ENCODE peak calls at places on chromosome 13, in nine cellular contexts. One of them, this sample, is unnamed.

GRCh38 chr13:50580684-50581305 is 262.7 kb downstream of the DLEU7 start:
- DNase-seq in activated naive CD4-positive, alpha-beta T cell treated with anti-CD3 and anti-CD28 coated beads, Interleukin-2, amount 50 U/mL, for 16 hours: no peak
- DNase-seq in foreskin melanocyte: no peak
- DNase-seq in psoas muscle: no peak
- DNase-seq in iris pigment epithelial cell: peak; percentile 89
- DNase-seq in NCI-H774: no peak
- DNase-seq in activated T-cell treated with anti-CD3 and anti-CD28 coated beads, Interleukin-2, amount 50 U/mL, for 72 hours: no peak
- DNase-seq in effector memory CD4-positive, alpha-beta T cell: no peak
- DNase-seq in SJSA1: no peak
- DNase-seq in this sample: no peak

GRCh38 chr13:35712907-35713685 is 236.6 kb upstream of the MAB21L1 start:
- DNase-seq in activated naive CD4-positive, alpha-beta T cell treated with anti-CD3 and anti-CD28 coated beads, Interleukin-2, amount 50 U/mL, for 16 hours: no peak
- DNase-seq in foreskin melanocyte: peak; percentile 14
- DNase-seq in psoas muscle: no peak
- DNase-seq in iris pigment epithelial cell: peak; percentile 61
- DNase-seq in NCI-H774: no peak
- DNase-seq in activated T-cell treated with anti-CD3 and anti-CD28 coated beads, Interleukin-2, amount 50 U/mL, for 72 hours: no peak
- DNase-seq in effector memory CD4-positive, alpha-beta T cell: no peak
- DNase-seq in SJSA1: peak; percentile 87
- DNase-seq in this sample: peak; percentile 26

GRCh38 chr13:68099616-68100015 is 869.5 kb upstream of the PCDH9 start:
- DNase-seq in activated naive CD4-positive, alpha-beta T cell treated with anti-CD3 and anti-CD28 coated beads, Interleukin-2, amount 50 U/mL, for 16 hours: no peak
- DNase-seq in foreskin melanocyte: peak; percentile 55
- DNase-seq in psoas muscle: no peak
- DNase-seq in iris pigment epithelial cell: peak; percentile 91
- DNase-seq in NCI-H774: no peak
- DNase-seq in activated T-cell treated with anti-CD3 and anti-CD28 coated beads, Interleukin-2, amount 50 U/mL, for 72 hours: no peak
- DNase-seq in effector memory CD4-positive, alpha-beta T cell: no peak
- DNase-seq in SJSA1: no peak
- DNase-seq in this sample: peak; percentile 8

GRCh38 chr13:46614582-46614981 is 61.6 kb downstream of the LRCH1 start:
- DNase-seq in activated naive CD4-positive, alpha-beta T cell treated with anti-CD3 and anti-CD28 coated beads, Interleukin-2, amount 50 U/mL, for 16 hours: no peak
- DNase-seq in foreskin melanocyte: no peak
- DNase-seq in psoas muscle: no peak
- DNase-seq in iris pigment epithelial cell: peak; percentile 89
- DNase-seq in NCI-H774: no peak
- DNase-seq in activated T-cell treated with anti-CD3 and anti-CD28 coated beads, Interleukin-2, amount 50 U/mL, for 72 hours: no peak
- DNase-seq in effector memory CD4-positive, alpha-beta T cell: no peak
- DNase-seq in SJSA1: peak; percentile 37
- DNase-seq in this sample: peak; percentile 28

GRCh38 chr13:25980255-25980654 is 71.6 kb downstream of the SHISA2 start:
- DNase-seq in activated naive CD4-positive, alpha-beta T cell treated with anti-CD3 and anti-CD28 coated beads, Interleukin-2, amount 50 U/mL, for 16 hours: no peak
- DNase-seq in foreskin melanocyte: no peak
- DNase-seq in psoas muscle: no peak
- DNase-seq in iris pigment epithelial cell: peak; percentile 5
- DNase-seq in NCI-H774: no peak
- DNase-seq in activated T-cell treated with anti-CD3 and anti-CD28 coated beads, Interleukin-2, amount 50 U/mL, for 72 hours: no peak
- DNase-seq in effector memory CD4-positive, alpha-beta T cell: no peak
- DNase-seq in SJSA1: no peak
- DNase-seq in this sample: no peak

GRCh38 chr13:110616103-110617101 is 1.1 kb downstream of the NAXD start:
- DNase-seq in activated naive CD4-positive, alpha-beta T cell treated with anti-CD3 and anti-CD28 coated beads, Interleukin-2, amount 50 U/mL, for 16 hours: peak; percentile 45
- DNase-seq in foreskin melanocyte: no peak
- DNase-seq in psoas muscle: peak; percentile 72
- DNase-seq in iris pigment epithelial cell: peak; percentile 61
- DNase-seq in NCI-H774: no peak
- DNase-seq in activated T-cell treated with anti-CD3 and anti-CD28 coated beads, Interleukin-2, amount 50 U/mL, for 72 hours: peak; percentile 62
- DNase-seq in effector memory CD4-positive, alpha-beta T cell: no peak
- DNase-seq in SJSA1: peak; percentile 88
- DNase-seq in this sample: peak; percentile 73

GRCh38 chr13:94182185-94182761 is 297.2 kb downstream of the DCT start:
- DNase-seq in activated naive CD4-positive, alpha-beta T cell treated with anti-CD3 and anti-CD28 coated beads, Interleukin-2, amount 50 U/mL, for 16 hours: no peak
- DNase-seq in foreskin melanocyte: no peak
- DNase-seq in psoas muscle: no peak
- DNase-seq in iris pigment epithelial cell: no peak
- DNase-seq in NCI-H774: no peak
- DNase-seq in activated T-cell treated with anti-CD3 and anti-CD28 coated beads, Interleukin-2, amount 50 U/mL, for 72 hours: no peak
- DNase-seq in effector memory CD4-positive, alpha-beta T cell: no peak
- DNase-seq in SJSA1: no peak
- DNase-seq in this sample: no peak

GRCh38 chr13:54124700-54125099 is 1096.1 kb downstream of the OLFM4 start:
- DNase-seq in activated naive CD4-positive, alpha-beta T cell treated with anti-CD3 and anti-CD28 coated beads, Interleukin-2, amount 50 U/mL, for 16 hours: no peak
- DNase-seq in foreskin melanocyte: no peak
- DNase-seq in psoas muscle: no peak
- DNase-seq in iris pigment epithelial cell: no peak
- DNase-seq in NCI-H774: no peak
- DNase-seq in activated T-cell treated with anti-CD3 and anti-CD28 coated beads, Interleukin-2, amount 50 U/mL, for 72 hours: no peak
- DNase-seq in effector memory CD4-positive, alpha-beta T cell: no peak
- DNase-seq in SJSA1: no peak
- DNase-seq in this sample: no peak

GRCh38 chr13:98571955-98572662 is 4.8 kb downstream of the STK24 start:
- DNase-seq in activated naive CD4-positive, alpha-beta T cell treated with anti-CD3 and anti-CD28 coated beads, Interleukin-2, amount 50 U/mL, for 16 hours: peak; percentile 26
- DNase-seq in foreskin melanocyte: no peak
- DNase-seq in psoas muscle: peak; percentile 69
- DNase-seq in iris pigment epithelial cell: peak; percentile 42
- DNase-seq in NCI-H774: peak; percentile 17
- DNase-seq in activated T-cell treated with anti-CD3 and anti-CD28 coated beads, Interleukin-2, amount 50 U/mL, for 72 hours: no peak
- DNase-seq in effector memory CD4-positive, alpha-beta T cell: peak; percentile 25
- DNase-seq in SJSA1: peak; percentile 48
- DNase-seq in this sample: no peak

GRCh38 chr13:27918041-27918917 is 1.5 kb upstream of the PDX1 start:
- DNase-seq in activated naive CD4-positive, alpha-beta T cell treated with anti-CD3 and anti-CD28 coated beads, Interleukin-2, amount 50 U/mL, for 16 hours: no peak
- DNase-seq in foreskin melanocyte: no peak
- DNase-seq in psoas muscle: no peak
- DNase-seq in iris pigment epithelial cell: no peak
- DNase-seq in NCI-H774: no peak
- DNase-seq in activated T-cell treated with anti-CD3 and anti-CD28 coated beads, Interleukin-2, amount 50 U/mL, for 72 hours: peak; percentile 6
- DNase-seq in effector memory CD4-positive, alpha-beta T cell: no peak
- DNase-seq in SJSA1: no peak
- DNase-seq in this sample: no peak

GRCh38 chr13:74710006-74710405 is 575.8 kb upstream of the KLF12 start:
- DNase-seq in activated naive CD4-positive, alpha-beta T cell treated with anti-CD3 and anti-CD28 coated beads, Interleukin-2, amount 50 U/mL, for 16 hours: no peak
- DNase-seq in foreskin melanocyte: no peak
- DNase-seq in psoas muscle: no peak
- DNase-seq in iris pigment epithelial cell: peak; percentile 66
- DNase-seq in NCI-H774: no peak
- DNase-seq in activated T-cell treated with anti-CD3 and anti-CD28 coated beads, Interleukin-2, amount 50 U/mL, for 72 hours: no peak
- DNase-seq in effector memory CD4-positive, alpha-beta T cell: no peak
- DNase-seq in SJSA1: no peak
- DNase-seq in this sample: no peak

GRCh38 chr13:23986619-23987018 is 89.3 kb upstream of the C1QTNF9B start:
- DNase-seq in activated naive CD4-positive, alpha-beta T cell treated with anti-CD3 and anti-CD28 coated beads, Interleukin-2, amount 50 U/mL, for 16 hours: no peak
- DNase-seq in foreskin melanocyte: peak; percentile 11
- DNase-seq in psoas muscle: no peak
- DNase-seq in iris pigment epithelial cell: peak; percentile 91
- DNase-seq in NCI-H774: no peak
- DNase-seq in activated T-cell treated with anti-CD3 and anti-CD28 coated beads, Interleukin-2, amount 50 U/mL, for 72 hours: no peak
- DNase-seq in effector memory CD4-positive, alpha-beta T cell: no peak
- DNase-seq in SJSA1: peak; percentile 11
- DNase-seq in this sample: peak; percentile 82

GRCh38 chr13:83332751-83333150 is 549.5 kb downstream of the SLITRK1 start:
- DNase-seq in activated naive CD4-positive, alpha-beta T cell treated with anti-CD3 and anti-CD28 coated beads, Interleukin-2, amount 50 U/mL, for 16 hours: no peak
- DNase-seq in foreskin melanocyte: no peak
- DNase-seq in psoas muscle: no peak
- DNase-seq in iris pigment epithelial cell: no peak
- DNase-seq in NCI-H774: no peak
- DNase-seq in activated T-cell treated with anti-CD3 and anti-CD28 coated beads, Interleukin-2, amount 50 U/mL, for 72 hours: no peak
- DNase-seq in effector memory CD4-positive, alpha-beta T cell: no peak
- DNase-seq in SJSA1: no peak
- DNase-seq in this sample: no peak

GRCh38 chr13:38348890-38349289 is 761 bp upstream of the UFM1 start:
- DNase-seq in activated naive CD4-positive, alpha-beta T cell treated with anti-CD3 and anti-CD28 coated beads, Interleukin-2, amount 50 U/mL, for 16 hours: peak; percentile 35
- DNase-seq in foreskin melanocyte: peak; percentile 12
- DNase-seq in psoas muscle: no peak
- DNase-seq in iris pigment epithelial cell: peak; percentile 55
- DNase-seq in NCI-H774: no peak
- DNase-seq in activated T-cell treated with anti-CD3 and anti-CD28 coated beads, Interleukin-2, amount 50 U/mL, for 72 hours: peak; percentile 45
- DNase-seq in effector memory CD4-positive, alpha-beta T cell: no peak
- DNase-seq in SJSA1: no peak
- DNase-seq in this sample: peak; percentile 9